ENCODE peak calls at places on chromosomes 4 and X, in ten cellular contexts. T is COR-L47; L is hippocampal formation; P is tibial artery; V is MCF 10A; K is stimulated activated CD4-positive, alpha-beta T cell treated with anti-CD3 and anti-CD28 coated beads, Interleukin-1b, Interleukin-23, amount 100 ng/mL, for 4 hours; R is SHP77; S is SJSA1; I is activated naive CD8-positive, alpha-beta T cell treated with anti-CD3 and anti-CD28 coated beads, Interleukin-2, amount 50 U/mL, for 24 hours; F is DMS153. U is an unnamed sample.

GRCh38 chr4:14379148-14379547 is 623.1 kb upstream of the CPEB2 start:
- DNase-seq in T (no peak), L (no peak), P (no peak), V (no peak), K (no peak), R (no peak), S (no peak), I (no peak), F (no peak), U (no peak)

GRCh38 chr4:151297170-151297569 is 20.2 kb downstream of the PRSS48 start:
- DNase-seq in T (no peak), L (no peak), P (no peak), V (no peak), K (no peak), R (no peak), S (no peak), I (no peak), F (no peak), U (no peak)

GRCh38 chrX:24603191-24603590 is 44.0 kb downstream of the PCYT1B start:
- DNase-seq in T (no peak), L (no peak), P (no peak), V (no peak), K (no peak), R (no peak), S (no peak), I (no peak), F (no peak), U (no peak)

GRCh38 chr4:22901631-22902030 is 208.9 kb downstream of the GBA3 start:
- DNase-seq in T (no peak), L (no peak), P (no peak), V (no peak), K (no peak), R (no peak), S (no peak), I (no peak), F (no peak), U (no peak)

GRCh38 chr4:183349673-183350072 is 27.4 kb upstream of the CLDN24 start:
- DNase-seq in T (no peak), L (no peak), P (no peak), V (no peak), K (no peak), R (no peak), S (no peak), I (no peak), F (no peak), U (no peak)

GRCh38 chrX:131747173-131747572 is 203.3 kb downstream of the OR13H1 start:
- DNase-seq in T (no peak), L (no peak), P (no peak), V (peak), K (peak), R (no peak), S (peak), I (no peak), F (peak), U (no peak)

GRCh38 chr4:54877006-54877405 is 219.2 kb downstream of the KIT start:
- DNase-seq in T (no peak), L (no peak), P (no peak), V (peak), K (no peak), R (no peak), S (no peak), I (no peak), F (no peak), U (no peak)

GRCh38 chr4:186169333-186169941 is 21.9 kb upstream of the CYP4V2 start:
- DNase-seq in T (no peak), L (no peak), P (no peak), V (no peak), K (no peak), R (no peak), S (no peak), I (no peak), F (no peak), U (no peak)

GRCh38 chr4:89379541-89380035 is 72.0 kb upstream of the GPRIN3 start:
- DNase-seq in T (peak), L (no peak), P (no peak), V (no peak), K (no peak), R (no peak), S (no peak), I (no peak), F (peak), U (no peak)

GRCh38 chr4:3297066-3297859 is 4.4 kb downstream of the RGS12 start:
- DNase-seq in T (no peak), L (no peak), P (peak), V (no peak), K (no peak), R (no peak), S (peak), I (no peak), F (no peak), U (no peak)

GRCh38 chrX:115642304-115642703 is 81.3 kb downstream of the PLS3 start:
- DNase-seq in T (no peak), L (no peak), P (no peak), V (no peak), K (no peak), R (no peak), S (no peak), I (no peak), F (no peak), U (no peak)

GRCh38 chr4:75028196-75028854 is 95.4 kb downstream of the PARM1 start:
- DNase-seq in T (no peak), L (no peak), P (no peak), V (no peak), K (no peak), R (no peak), S (no peak), I (no peak), F (no peak), U (no peak)

GRCh38 chr4:6002926-6003325 is 15.3 kb downstream of the C4orf50 start:
- DNase-seq in T (no peak), L (no peak), P (no peak), V (no peak), K (no peak), R (no peak), S (no peak), I (no peak), F (no peak), U (no peak)

GRCh38 chrX:43940811-43941210 is 32.4 kb downstream of the NDP start:
- DNase-seq in T (no peak), L (no peak), P (peak), V (peak), K (no peak), R (no peak), S (peak), I (no peak), F (no peak), U (no peak)

U was measured in naive thymus-derived CD8-positive, alpha-beta T cell.